ENCODE peak calls at places on chromosomes 6 and 20, in five cellular contexts. One of them, this sample, is unnamed.

GRCh38 chr6:170222498-170223471 is 68.1 kb downstream of the DLL1 start:
- DNase-seq in astrocyte: peak
- DNase-seq in sigmoid colon: peak
- DNase-seq in fibroblast of pulmonary artery: no peak
- DNase-seq in progenitor cell of endocrine pancreas: no peak
- DNase-seq in this sample: no peak

GRCh38 chr6:106377061-106377540 is 16.6 kb downstream of the CRYBG1 start:
- DNase-seq in progenitor cell of endocrine pancreas: no peak
- DNase-seq in sigmoid colon: no peak
- DNase-seq in astrocyte: peak
- DNase-seq in fibroblast of pulmonary artery: peak
- DNase-seq in this sample: no peak

GRCh38 chr6:5671162-5671561 is 335.6 kb downstream of the NRN1 start:
- DNase-seq in progenitor cell of endocrine pancreas: no peak
- DNase-seq in astrocyte: peak
- DNase-seq in fibroblast of pulmonary artery: peak
- DNase-seq in sigmoid colon: no peak
- DNase-seq in this sample: no peak

GRCh38 chr6:108832738-108833137 is 15.5 kb upstream of the ARMC2 start:
- DNase-seq in astrocyte: no peak
- DNase-seq in fibroblast of pulmonary artery: no peak
- DNase-seq in sigmoid colon: no peak
- DNase-seq in progenitor cell of endocrine pancreas: no peak
- DNase-seq in this sample: no peak

GRCh38 chr6:44920952-44921491 is 407.1 kb upstream of the RUNX2 start:
- DNase-seq in fibroblast of pulmonary artery: peak
- DNase-seq in astrocyte: peak
- DNase-seq in sigmoid colon: no peak
- DNase-seq in progenitor cell of endocrine pancreas: no peak
- DNase-seq in this sample: no peak

GRCh38 chr6:33880104-33880678 is 76.4 kb upstream of the MLN start:
- DNase-seq in progenitor cell of endocrine pancreas: no peak
- DNase-seq in sigmoid colon: no peak
- DNase-seq in astrocyte: no peak
- DNase-seq in fibroblast of pulmonary artery: no peak
- DNase-seq in this sample: no peak

GRCh38 chr6:122718616-122719015 is 60.9 kb upstream of the FABP7 start:
- DNase-seq in astrocyte: no peak
- DNase-seq in sigmoid colon: no peak
- DNase-seq in fibroblast of pulmonary artery: no peak
- DNase-seq in progenitor cell of endocrine pancreas: no peak
- DNase-seq in this sample: no peak

GRCh38 chr20:32439132-32439829 is 81.2 kb downstream of the ASXL1 start:
- DNase-seq in fibroblast of pulmonary artery: peak
- DNase-seq in progenitor cell of endocrine pancreas: no peak
- DNase-seq in sigmoid colon: peak
- DNase-seq in astrocyte: peak
- DNase-seq in this sample: no peak

GRCh38 chr20:50729925-50730764 is 1.2 kb upstream of the PARD6B start:
- DNase-seq in progenitor cell of endocrine pancreas: no peak
- DNase-seq in sigmoid colon: no peak
- DNase-seq in astrocyte: no peak
- DNase-seq in fibroblast of pulmonary artery: no peak
- DNase-seq in this sample: no peak

GRCh38 chr6:107628878-107629277 is 139.0 kb downstream of the SOBP start:
- DNase-seq in fibroblast of pulmonary artery: no peak
- DNase-seq in progenitor cell of endocrine pancreas: no peak
- DNase-seq in astrocyte: no peak
- DNase-seq in sigmoid colon: no peak
- DNase-seq in this sample: no peak

GRCh38 chr6:78810146-78810545 is 57.2 kb upstream of the IRAK1BP1 start:
- DNase-seq in progenitor cell of endocrine pancreas: no peak
- DNase-seq in sigmoid colon: no peak
- DNase-seq in astrocyte: peak
- DNase-seq in fibroblast of pulmonary artery: peak
- DNase-seq in this sample: no peak

GRCh38 chr6:26452631-26453030 is 5.1 kb upstream of the BTN2A1 start:
- DNase-seq in sigmoid colon: no peak
- DNase-seq in fibroblast of pulmonary artery: no peak
- DNase-seq in progenitor cell of endocrine pancreas: no peak
- DNase-seq in astrocyte: no peak
- DNase-seq in this sample: no peak

GRCh38 chr20:63099426-63100267 is 92.9 kb upstream of the BHLHE23 start:
- DNase-seq in progenitor cell of endocrine pancreas: no peak
- DNase-seq in sigmoid colon: peak
- DNase-seq in fibroblast of pulmonary artery: no peak
- DNase-seq in astrocyte: no peak
- DNase-seq in this sample: peak

GRCh38 chr6:159221486-159222170 is 52.4 kb downstream of the FNDC1 start:
- DNase-seq in fibroblast of pulmonary artery: no peak
- DNase-seq in sigmoid colon: no peak
- DNase-seq in astrocyte: peak
- DNase-seq in progenitor cell of endocrine pancreas: no peak
- DNase-seq in this sample: no peak

GRCh38 chr20:47099093-47099492 is 204.4 kb downstream of the EYA2 start:
- DNase-seq in fibroblast of pulmonary artery: no peak
- DNase-seq in astrocyte: no peak
- DNase-seq in sigmoid colon: no peak
- DNase-seq in progenitor cell of endocrine pancreas: no peak
- DNase-seq in this sample: no peak

GRCh38 chr6:5151295-5151954 is 66.3 kb downstream of the PPP1R3G start:
- DNase-seq in sigmoid colon: no peak
- DNase-seq in astrocyte: no peak
- DNase-seq in fibroblast of pulmonary artery: no peak
- DNase-seq in progenitor cell of endocrine pancreas: no peak
- DNase-seq in this sample: no peak

GRCh38 chr6:38638941-38639497 is 710 bp downstream of the BTBD9 start:
- DNase-seq in fibroblast of pulmonary artery: peak
- DNase-seq in sigmoid colon: no peak
- DNase-seq in astrocyte: peak
- DNase-seq in progenitor cell of endocrine pancreas: peak
- DNase-seq in this sample: no peak

GRCh38 chr6:100288311-100288710 is 176.4 kb downstream of the SIM1 start:
- DNase-seq in progenitor cell of endocrine pancreas: no peak
- DNase-seq in fibroblast of pulmonary artery: no peak
- DNase-seq in astrocyte: no peak
- DNase-seq in sigmoid colon: no peak
- DNase-seq in this sample: no peak

GRCh38 chr6:12621766-12622165 is 94.8 kb upstream of the PHACTR1 start:
- DNase-seq in astrocyte: no peak
- DNase-seq in sigmoid colon: no peak
- DNase-seq in fibroblast of pulmonary artery: no peak
- DNase-seq in progenitor cell of endocrine pancreas: no peak
- DNase-seq in this sample: no peak

GRCh38 chr6:53041356-53041755 is 23.8 kb upstream of the FBXO9 start:
- DNase-seq in progenitor cell of endocrine pancreas: no peak
- DNase-seq in fibroblast of pulmonary artery: no peak
- DNase-seq in sigmoid colon: no peak
- DNase-seq in astrocyte: peak
- DNase-seq in this sample: no peak

GRCh38 chr20:63778034-63778752 is 38.6 kb downstream of the SLC2A4RG start:
- DNase-seq in progenitor cell of endocrine pancreas: no peak
- DNase-seq in fibroblast of pulmonary artery: no peak
- DNase-seq in sigmoid colon: no peak
- DNase-seq in astrocyte: no peak
- DNase-seq in this sample: no peak

GRCh38 chr6:87220997-87221396 is 65.6 kb downstream of the ZNF292 start:
- DNase-seq in astrocyte: no peak
- DNase-seq in sigmoid colon: no peak
- DNase-seq in fibroblast of pulmonary artery: no peak
- DNase-seq in progenitor cell of endocrine pancreas: no peak
- DNase-seq in this sample: no peak

GRCh38 chr6:110359554-110359953 is 1.4 kb upstream of the METTL24 start:
- DNase-seq in astrocyte: no peak
- DNase-seq in progenitor cell of endocrine pancreas: no peak
- DNase-seq in fibroblast of pulmonary artery: no peak
- DNase-seq in sigmoid colon: no peak
- DNase-seq in this sample: no peak

GRCh38 chr6:704037-704436 is 11.1 kb upstream of the EXOC2 start:
- DNase-seq in astrocyte: no peak
- DNase-seq in progenitor cell of endocrine pancreas: no peak
- DNase-seq in sigmoid colon: no peak
- DNase-seq in fibroblast of pulmonary artery: no peak
- DNase-seq in this sample: no peak

GRCh38 chr20:11098888-11099287 is 425.1 kb upstream of the JAG1 start:
- DNase-seq in progenitor cell of endocrine pancreas: no peak
- DNase-seq in sigmoid colon: no peak
- DNase-seq in astrocyte: no peak
- DNase-seq in fibroblast of pulmonary artery: no peak
- DNase-seq in this sample: no peak
- TF ChIP-seq CTCF in progenitor cell of endocrine pancreas: no peak
- TF ChIP-seq CTCF in sigmoid colon: no peak
- TF ChIP-seq CTCF in astrocyte: no peak
- TF ChIP-seq CTCF in fibroblast of pulmonary artery: peak
- TF ChIP-seq CTCF in this sample: peak

GRCh38 chr6:31838968-31839367 is 11.4 kb downstream of the HSPA1B start:
- DNase-seq in progenitor cell of endocrine pancreas: no peak
- DNase-seq in astrocyte: no peak
- DNase-seq in fibroblast of pulmonary artery: no peak
- DNase-seq in sigmoid colon: no peak
- DNase-seq in this sample: no peak

GRCh38 chr6:31834704-31835375 is 7.3 kb downstream of the HSPA1B start:
- DNase-seq in sigmoid colon: peak
- DNase-seq in fibroblast of pulmonary artery: no peak
- DNase-seq in progenitor cell of endocrine pancreas: peak
- DNase-seq in astrocyte: no peak
- DNase-seq in this sample: no peak

GRCh38 chr6:31836036-31836675 is 8.6 kb downstream of the HSPA1B start:
- DNase-seq in fibroblast of pulmonary artery: no peak
- DNase-seq in progenitor cell of endocrine pancreas: no peak
- DNase-seq in astrocyte: no peak
- DNase-seq in sigmoid colon: no peak
- DNase-seq in this sample: no peak

GRCh38 chr6:31837612-31838553 is 10.3 kb downstream of the HSPA1B start:
- DNase-seq in astrocyte: no peak
- DNase-seq in fibroblast of pulmonary artery: peak
- DNase-seq in progenitor cell of endocrine pancreas: no peak
- DNase-seq in sigmoid colon: no peak
- DNase-seq in this sample: no peak

DNA sequence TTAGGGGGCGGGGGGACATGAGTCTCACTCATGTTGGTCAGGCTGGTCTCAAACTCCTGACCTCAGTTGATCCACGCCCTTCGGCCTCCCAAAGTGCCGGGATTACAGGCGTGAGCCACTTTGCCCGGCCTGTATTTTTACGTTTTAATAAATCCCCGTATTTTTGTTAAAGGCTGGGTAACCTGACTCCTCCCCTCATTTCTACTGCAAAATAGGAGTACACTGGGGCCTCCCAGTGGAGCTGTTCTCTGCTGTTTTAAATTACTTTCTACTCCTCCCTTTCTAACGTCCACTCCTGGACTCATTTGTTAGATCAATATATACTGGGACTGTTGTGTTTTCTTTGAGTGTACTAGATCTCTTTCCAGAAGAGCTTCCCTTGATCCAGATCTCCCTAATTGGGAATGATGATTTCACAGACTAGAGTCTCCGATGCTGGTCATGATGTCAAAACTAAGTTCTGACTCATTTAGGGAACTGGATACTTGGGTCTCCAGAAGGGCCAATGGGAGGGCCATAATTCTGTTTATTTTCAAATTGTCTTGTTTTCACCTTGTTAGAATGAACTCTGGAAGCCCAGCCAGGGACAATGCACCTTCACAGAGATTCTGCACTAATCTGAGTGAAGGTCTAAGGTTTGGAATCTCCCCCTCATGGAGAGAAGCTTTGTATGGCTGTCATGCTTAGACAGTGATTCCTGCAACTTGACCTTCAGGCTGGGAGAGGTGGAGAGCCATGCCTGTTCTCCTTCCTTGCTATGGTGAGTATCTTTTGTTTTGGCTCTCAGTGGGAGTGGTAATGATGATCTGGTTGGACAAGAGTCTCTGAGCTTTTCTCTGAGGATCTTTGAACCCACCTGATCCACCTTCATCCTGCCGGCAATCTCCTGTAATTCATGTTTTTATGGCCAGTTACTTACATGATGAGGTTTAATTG is 9.4 kb downstream of the HSPA1B start:
- DNase-seq in progenitor cell of endocrine pancreas: no peak
- DNase-seq in fibroblast of pulmonary artery: peak
- DNase-seq in sigmoid colon: no peak
- DNase-seq in astrocyte: no peak
- DNase-seq in this sample: no peak
- TF ChIP-seq CTCF in progenitor cell of endocrine pancreas: no peak
- TF ChIP-seq CTCF in fibroblast of pulmonary artery: peak
- TF ChIP-seq CTCF in sigmoid colon: no peak
- TF ChIP-seq CTCF in astrocyte: no peak
- TF ChIP-seq CTCF in this sample: peak

DNA sequence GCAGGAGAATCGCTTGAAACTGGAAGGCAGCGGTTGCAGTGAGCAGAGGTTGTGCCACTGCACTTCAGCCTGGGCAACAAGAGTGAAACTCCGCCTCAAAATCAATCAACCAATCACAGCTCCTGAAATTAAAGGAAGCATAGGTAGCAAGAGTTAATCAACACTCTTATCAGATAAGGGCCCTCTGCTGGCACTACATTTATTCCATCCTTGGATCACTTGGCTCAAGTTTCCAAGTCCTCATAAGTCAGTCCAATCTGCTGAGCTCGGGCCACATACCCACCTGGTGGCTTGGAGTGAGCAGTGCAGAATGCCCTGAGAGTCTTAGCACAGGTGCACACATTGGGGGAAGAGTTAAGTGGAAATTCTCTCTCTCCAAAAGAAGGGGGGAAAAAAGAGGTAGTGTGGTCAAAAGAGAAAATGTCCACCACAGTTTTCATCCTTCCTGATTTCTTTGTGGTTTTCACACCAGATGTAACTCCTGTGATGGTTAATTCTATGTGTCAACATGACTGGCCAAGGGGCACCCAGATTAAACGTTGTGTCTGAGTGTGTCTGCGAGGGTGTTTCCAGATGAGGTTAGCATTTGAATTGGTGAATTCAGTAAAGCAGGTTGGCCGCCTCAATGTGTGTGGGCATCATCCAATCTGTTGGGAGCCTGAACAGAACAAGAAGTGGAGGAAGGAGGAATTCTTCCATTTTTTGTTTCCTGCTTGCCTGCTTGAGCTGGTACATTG is 14.2 kb upstream of the FAM8A1 start:
- DNase-seq in fibroblast of pulmonary artery: no peak
- DNase-seq in astrocyte: no peak
- DNase-seq in sigmoid colon: no peak
- DNase-seq in progenitor cell of endocrine pancreas: no peak
- DNase-seq in this sample: no peak
- TF ChIP-seq CTCF in fibroblast of pulmonary artery: peak
- TF ChIP-seq CTCF in astrocyte: no peak
- TF ChIP-seq CTCF in sigmoid colon: no peak
- TF ChIP-seq CTCF in progenitor cell of endocrine pancreas: peak
- TF ChIP-seq CTCF in this sample: peak

DNA sequence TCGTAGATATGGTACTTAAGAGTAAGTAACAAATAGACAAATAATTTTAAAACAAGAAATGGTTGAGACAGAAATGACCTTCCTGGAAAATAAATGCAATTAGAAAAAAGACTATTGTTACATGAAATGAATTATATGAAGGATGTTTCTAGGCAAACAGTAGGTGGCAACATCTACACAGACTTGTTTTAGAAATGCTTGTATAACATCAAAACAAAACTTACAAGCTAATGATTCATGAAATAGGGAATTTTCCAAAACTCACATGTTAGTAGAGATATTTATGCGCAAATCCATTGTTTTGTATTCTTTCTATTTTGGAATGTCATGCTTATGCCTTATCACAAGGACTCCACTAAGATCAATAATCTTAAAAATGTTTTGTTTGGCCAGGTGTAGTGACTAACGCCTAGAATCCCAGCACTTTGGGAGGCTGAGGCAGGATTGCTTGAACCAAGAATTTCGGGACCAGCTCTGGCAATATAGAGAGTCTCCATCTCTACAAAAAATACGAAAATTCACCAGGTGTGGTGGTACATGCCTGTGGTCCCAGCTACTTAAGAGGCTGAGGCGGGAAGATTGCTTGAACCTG is 32.3 kb upstream of the LGSN start:
- DNase-seq in progenitor cell of endocrine pancreas: no peak
- DNase-seq in astrocyte: peak
- DNase-seq in fibroblast of pulmonary artery: peak
- DNase-seq in sigmoid colon: no peak
- DNase-seq in this sample: no peak
- TF ChIP-seq CTCF in progenitor cell of endocrine pancreas: peak
- TF ChIP-seq CTCF in astrocyte: peak
- TF ChIP-seq CTCF in fibroblast of pulmonary artery: peak
- TF ChIP-seq CTCF in sigmoid colon: no peak
- TF ChIP-seq CTCF in this sample: peak

This sample was measured in chondrocyte.